ENCODE peak calls at places on chromosomes 6 and 20, in four cellular contexts. O, B, V and L are unnamed samples.

GRCh38 chr6:159118941-159119340 is 50.3 kb upstream of the FNDC1 start:
- DNase-seq in O (no peak), B (no peak), V (no peak), L (no peak)

GRCh38 chr6:79635179-79635578 is 4.0 kb downstream of the SH3BGRL2 start:
- DNase-seq in O (no peak), B (peak; percentile 8), V (no peak), L (peak; percentile 28)

GRCh38 chr20:49757597-49757996 is 43.9 kb upstream of the B4GALT5 start:
- DNase-seq in O (no peak), B (no peak), V (no peak), L (no peak)

GRCh38 chr6:137775720-137776119 is 91.3 kb upstream of the TNFAIP3 start:
- DNase-seq in O (no peak), B (no peak), V (no peak), L (peak; percentile 32)

GRCh38 chr6:109226353-109226752 is 131.0 kb downstream of the CEP57L1 start:
- DNase-seq in O (no peak), B (no peak), V (no peak), L (no peak)

GRCh38 chr6:39173276-39173675 is 56.0 kb downstream of the KCNK5 start:
- DNase-seq in O (no peak), B (no peak), V (no peak), L (no peak)

GRCh38 chr6:165049362-165049761 is 260.0 kb downstream of the C6orf118 start:
- DNase-seq in O (no peak), B (peak; percentile 0), V (no peak), L (peak; percentile 53)

GRCh38 chr20:22379472-22379871 is 204.9 kb downstream of the FOXA2 start:
- DNase-seq in O (no peak), B (peak; percentile 0), V (no peak), L (peak; percentile 13)

GRCh38 chr6:84103029-84103428 is 69.5 kb downstream of the MRAP2 start:
- DNase-seq in O (no peak), B (peak; percentile 59), V (no peak), L (no peak)

GRCh38 chr6:14079433-14079832 is 38.1 kb upstream of the CD83 start:
- DNase-seq in O (no peak), B (no peak), V (no peak), L (peak; percentile 76)

GRCh38 chr20:17680836-17681740 is 954 bp downstream of the RRBP1 start:
- DNase-seq in O (peak; percentile 82), B (peak; percentile 74), V (peak; percentile 61), L (peak; percentile 92)

GRCh38 chr20:57434390-57434700 is 43.1 kb downstream of the RBM38 start:
- DNase-seq in O (no peak), B (no peak), V (no peak), L (no peak)

GRCh38 chr6:169487579-169488205 is 214.1 kb downstream of the WDR27 start:
- DNase-seq in O (no peak), B (peak; percentile 24), V (no peak), L (peak; percentile 17)

GRCh38 chr20:61002090-61002489 is 250.0 kb upstream of the CDH4 start:
- DNase-seq in O (no peak), B (no peak), V (no peak), L (no peak)

GRCh38 chr6:90940812-90941481 is 354.1 kb upstream of the MAP3K7 start:
- DNase-seq in O (peak; percentile 10), B (peak; percentile 49), V (no peak), L (peak; percentile 76)

GRCh38 chr20:49210101-49210749 is 9.0 kb upstream of the DDX27 start:
- DNase-seq in O (no peak), B (peak; percentile 36), V (no peak), L (no peak)

GRCh38 chr6:82114748-82115147 is 132.8 kb downstream of the IBTK start:
- DNase-seq in O (no peak), B (no peak), V (no peak), L (no peak)

GRCh38 chr6:129340983-129341382 is 369.0 kb downstream of the ARHGAP18 start:
- DNase-seq in O (no peak), B (peak; percentile 89), V (no peak), L (peak; percentile 76)

GRCh38 chr6:118649918-118650499 is 1.4 kb downstream of the CEP85L start:
- DNase-seq in O (no peak), B (no peak), V (no peak), L (no peak)

GRCh38 chr6:145332001-145332400 is 403.3 kb downstream of the EPM2A start:
- DNase-seq in O (no peak), B (peak; percentile 16), V (no peak), L (no peak)

GRCh38 chr20:24608926-24609667 is 139.7 kb downstream of the SYNDIG1 start:
- DNase-seq in O (peak; percentile 47), B (no peak), V (no peak), L (no peak)

GRCh38 chr20:24692429-24693190 is 223.2 kb downstream of the SYNDIG1 start:
- DNase-seq in O (no peak), B (no peak), V (no peak), L (no peak)

GRCh38 chr6:140394141-140394540 is 1019.7 kb upstream of the CITED2 start:
- DNase-seq in O (no peak), B (no peak), V (no peak), L (no peak)

GRCh38 chr20:45765307-45765910 is 26.3 kb downstream of the WFDC3 start:
- DNase-seq in O (no peak), B (no peak), V (no peak), L (no peak)

GRCh38 chr6:112372213-112372806 is 25.2 kb downstream of the RFPL4B start:
- DNase-seq in O (no peak), B (peak; percentile 28), V (no peak), L (peak; percentile 40)

GRCh38 chr6:157614026-157614484 is 209.0 kb upstream of the SNX9 start:
- DNase-seq in O (no peak), B (peak; percentile 21), V (no peak), L (no peak)

GRCh38 chr6:137094411-137095008 is 49.7 kb upstream of the IL20RA start:
- DNase-seq in O (peak; percentile 75), B (peak; percentile 61), V (no peak), L (peak; percentile 80)

GRCh38 chr6:48476257-48476656 is 365.3 kb upstream of the PTCHD4 start:
- DNase-seq in O (no peak), B (peak; percentile 20), V (no peak), L (peak; percentile 23)

GRCh38 chr6:98847767-98848538 is 13.6 kb downstream of the POU3F2 start:
- DNase-seq in O (no peak), B (no peak), V (no peak), L (no peak)

GRCh38 chr20:24872291-24873014 is 76.6 kb upstream of the CST7 start:
- DNase-seq in O (peak; percentile 62), B (no peak), V (no peak), L (no peak)